ENCODE peak calls at places on chromosome 15, in five cellular contexts. V, A, O, F and T are unnamed samples.

GRCh38 chr15:22227961-22228762 is 147.8 kb downstream of the OR4M2 start:
- DNase-seq in O (no peak), A (no peak), V (no peak), F (no peak), T (no peak)

GRCh38 chr15:91867581-91868026 is 14.1 kb downstream of the SLCO3A1 start:
- DNase-seq in O (peak), V (peak), F (no peak), A (peak), T (peak)

GRCh38 chr15:82643992-82644391 is 3.2 kb downstream of the CPEB1 start:
- DNase-seq in F (no peak), V (no peak), O (no peak), A (no peak), T (no peak)

GRCh38 chr15:73284073-73284472 is 84.7 kb downstream of the HCN4 start:
- DNase-seq in A (no peak), V (no peak), F (no peak), O (no peak), T (no peak)

GRCh38 chr15:69973102-69973714 is 124.5 kb downstream of the TLE3 start:
- DNase-seq in O (no peak), A (no peak), V (no peak), F (no peak), T (peak)

GRCh38 chr15:76038512-76038911 is 21.3 kb upstream of the TMEM266 start:
- DNase-seq in F (no peak), V (no peak), O (no peak), A (no peak), T (no peak)

GRCh38 chr15:50182233-50183013 is 427 bp downstream of the SLC27A2 start:
- DNase-seq in O (no peak), F (no peak), V (no peak), A (peak), T (no peak)

GRCh38 chr15:78429477-78429876 is 8.5 kb upstream of the IREB2 start:
- DNase-seq in A (peak), V (no peak), F (no peak), O (no peak), T (no peak)

GRCh38 chr15:92611995-92612745 is 43.4 kb downstream of the FAM174B start:
- DNase-seq in F (no peak), O (peak), V (no peak), A (no peak), T (no peak)

GRCh38 chr15:25727116-25727515 is 136.0 kb downstream of the ATP10A start:
- DNase-seq in A (no peak), V (no peak), F (no peak), O (peak), T (no peak)

GRCh38 chr15:27576576-27576975 is 522.5 kb downstream of the OCA2 start:
- DNase-seq in O (no peak), F (no peak), A (no peak), V (no peak), T (no peak)

GRCh38 chr15:78540955-78541743 is 905 bp downstream of the PSMA4 start:
- DNase-seq in V (no peak), F (no peak), O (no peak), A (no peak), T (no peak)

GRCh38 chr15:80418892-80419537 is 14.8 kb downstream of the ARNT2 start:
- DNase-seq in F (no peak), O (no peak), V (peak), A (no peak), T (no peak)

GRCh38 chr15:76310470-76311070 is 699 bp downstream of the ETFA start:
- DNase-seq in F (no peak), O (no peak), A (no peak), V (no peak), T (no peak)

GRCh38 chr15:54575586-54575985 is 597.3 kb downstream of the UNC13C start:
- DNase-seq in V (no peak), F (no peak), O (no peak), A (no peak), T (no peak)

GRCh38 chr15:59313703-59314332 is 58.9 kb downstream of the MYO1E start:
- DNase-seq in O (peak), A (peak), V (no peak), F (no peak), T (no peak)

GRCh38 chr15:78654272-78654671 is 13.3 kb upstream of the CHRNB4 start:
- DNase-seq in F (no peak), V (no peak), O (no peak), A (no peak), T (no peak)

GRCh38 chr15:69668049-69668705 is 215.6 kb downstream of the RPLP1 start:
- DNase-seq in V (no peak), O (peak), F (no peak), A (no peak), T (no peak)

GRCh38 chr15:69762373-69763148 is 309.9 kb downstream of the RPLP1 start:
- DNase-seq in V (no peak), F (no peak), O (no peak), A (no peak), T (no peak)

GRCh38 chr15:39579487-39580116 is 1.3 kb upstream of the THBS1 start:
- DNase-seq in O (peak), V (peak), F (no peak), A (peak), T (peak)

GRCh38 chr15:39581501-39582285 is 814 bp downstream of the THBS1 start:
- DNase-seq in A (peak), V (no peak), F (no peak), O (peak), T (no peak)

GRCh38 chr15:39582286-39582976 is 1.6 kb downstream of the THBS1 start:
- DNase-seq in A (peak), O (no peak), F (no peak), V (no peak), T (no peak)

GRCh38 chr15:39580117-39580629 is 706 bp upstream of the THBS1 start:
- DNase-seq in A (peak), F (peak), O (peak), V (peak), T (peak)

GRCh38 chr15:39580630-39581500 is at the start of gene THBS1:
- DNase-seq in V (peak), A (peak), O (peak), F (peak), T (peak)
- H3K4me3 ChIP-seq in V (peak), A (peak), O (peak), F (peak), T (peak)

GRCh38 chr15:98718426-98719168 is 70.3 kb downstream of the IGF1R start:
- DNase-seq in V (no peak), F (no peak), A (no peak), O (no peak), T (no peak)

GRCh38 chr15:98720036-98720435 is 71.7 kb downstream of the IGF1R start:
- DNase-seq in V (no peak), A (no peak), O (no peak), F (no peak), T (no peak)

GRCh38 chr15:98715890-98716443 is 67.6 kb downstream of the IGF1R start:
- DNase-seq in V (no peak), F (no peak), A (no peak), O (no peak), T (no peak)

GRCh38 chr15:98719169-98719515 is 70.8 kb downstream of the IGF1R start:
- DNase-seq in A (no peak), V (no peak), F (no peak), O (no peak), T (no peak)

GRCh38 chr15:98717942-98718341 is 69.6 kb downstream of the IGF1R start:
- DNase-seq in A (no peak), O (no peak), F (no peak), V (no peak), T (no peak)
- H3K4me3 ChIP-seq in A (no peak), O (no peak), F (no peak), V (no peak), T (no peak)

DNA sequence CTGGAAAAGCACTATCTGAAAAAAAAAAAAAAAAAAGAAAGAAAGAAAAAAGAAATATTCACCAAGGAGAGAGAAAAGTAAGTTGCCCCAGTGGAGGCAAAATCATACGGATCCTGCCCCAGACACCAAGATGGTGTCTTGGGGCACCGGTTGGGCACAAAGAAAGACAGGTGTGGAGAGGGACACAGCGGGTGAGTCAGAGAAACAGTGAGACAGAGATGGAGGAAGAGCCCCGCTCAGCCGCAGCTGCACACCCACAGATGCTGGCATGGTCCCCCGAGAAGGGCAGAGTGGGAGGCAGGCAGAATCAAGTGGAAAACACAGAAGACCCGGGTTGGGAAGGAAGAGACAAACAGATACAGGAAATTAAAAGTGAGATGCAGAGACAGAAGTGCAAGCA is 129.7 kb upstream of the SMAD3 start:
- DNase-seq in O (no peak), V (no peak), A (no peak), F (no peak), T (no peak)
- H3K4me3 ChIP-seq in O (peak), V (no peak), A (no peak), F (no peak), T (no peak)

DNA sequence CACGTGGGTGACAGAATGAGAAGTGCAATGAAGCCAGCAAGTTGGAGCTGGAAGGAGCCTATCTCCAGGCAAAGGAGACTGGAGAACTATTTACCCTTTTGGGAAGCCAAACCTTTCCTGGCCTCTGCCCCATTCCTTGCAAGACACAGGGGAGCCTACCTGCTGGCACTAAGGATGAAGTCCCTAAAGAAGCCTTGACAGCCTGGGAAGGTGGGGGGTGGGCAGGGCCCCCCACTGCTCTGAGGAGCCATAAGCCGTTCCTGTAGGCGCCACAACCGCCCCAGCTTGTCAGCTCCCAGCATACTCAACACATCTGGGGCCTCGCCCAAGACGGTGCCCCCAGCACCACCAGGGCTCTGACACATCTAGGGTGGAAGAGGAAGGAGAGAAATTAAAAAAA is 5.5 kb downstream of the CDAN1 start:
- DNase-seq in A (no peak), F (no peak), V (no peak), O (peak), T (no peak)
- H3K4me3 ChIP-seq in A (no peak), F (no peak), V (no peak), O (no peak), T (no peak)